ENCODE peak calls at places on chromosomes 5 and 9, in five cellular contexts. L, P, F, A and O are unnamed samples.

GRCh38 chr5:39775458-39776365 is 350.9 kb upstream of the DAB2 start:
- DNase-seq in L (no peak), P (no peak), F (no peak), A (no peak), O (no peak)

GRCh38 chr9:70478963-70479641 is 64.6 kb upstream of the KLF9 start:
- DNase-seq in L (no peak), P (no peak), F (no peak), A (no peak), O (no peak)

GRCh38 chr5:122507581-122507980 is 195.5 kb downstream of the SNCAIP start:
- DNase-seq in L (no peak), P (no peak), F (no peak), A (no peak), O (no peak)

GRCh38 chr9:6907772-6908381 is 150.1 kb downstream of the KDM4C start:
- DNase-seq in L (peak; percentile 38), P (no peak), F (peak; percentile 12), A (no peak), O (no peak)

GRCh38 chr5:35436441-35437057 is 181.1 kb upstream of the SPEF2 start:
- DNase-seq in L (peak; percentile 47), P (peak; percentile 23), F (peak; percentile 11), A (no peak), O (no peak)

GRCh38 chr9:115691097-115691496 is 462.5 kb upstream of the PAPPA start:
- DNase-seq in L (no peak), P (no peak), F (no peak), A (no peak), O (no peak)

GRCh38 chr9:97307091-97307490 is 368 bp upstream of the CCDC180 start:
- DNase-seq in L (no peak), P (peak; percentile 34), F (peak; percentile 75), A (peak; percentile 71), O (no peak)

GRCh38 chr9:99824378-99825157 is 2.9 kb downstream of the NR4A3 start:
- DNase-seq in L (peak; percentile 25), P (peak; percentile 66), F (peak; percentile 40), A (no peak), O (no peak)

GRCh38 chr9:132670816-132671371 is 630 bp downstream of the GTF3C4 start:
- DNase-seq in L (no peak), P (peak; percentile 70), F (peak; percentile 36), A (no peak), O (no peak)

GRCh38 chr9:124075761-124076160 is 64.2 kb downstream of the LHX2 start:
- DNase-seq in L (no peak), P (no peak), F (no peak), A (no peak), O (no peak)

GRCh38 chr9:124078641-124079040 is 67.1 kb downstream of the LHX2 start:
- DNase-seq in L (peak; percentile 75), P (no peak), F (no peak), A (no peak), O (no peak)

GRCh38 chr9:124077915-124078572 is 66.5 kb downstream of the LHX2 start:
- DNase-seq in L (peak; percentile 34), P (no peak), F (no peak), A (no peak), O (no peak)

GRCh38 chr9:124079176-124079925 is 67.8 kb downstream of the LHX2 start:
- DNase-seq in L (peak; percentile 21), P (no peak), F (no peak), A (peak; percentile 17), O (no peak)

GRCh38 chr9:124074746-124075145 is 63.2 kb downstream of the LHX2 start:
- DNase-seq in L (no peak), P (no peak), F (no peak), A (no peak), O (no peak)
- TF ChIP-seq CHD2 in L (no peak), P (no peak), F (no peak), A (no peak), O (no peak)

DNA sequence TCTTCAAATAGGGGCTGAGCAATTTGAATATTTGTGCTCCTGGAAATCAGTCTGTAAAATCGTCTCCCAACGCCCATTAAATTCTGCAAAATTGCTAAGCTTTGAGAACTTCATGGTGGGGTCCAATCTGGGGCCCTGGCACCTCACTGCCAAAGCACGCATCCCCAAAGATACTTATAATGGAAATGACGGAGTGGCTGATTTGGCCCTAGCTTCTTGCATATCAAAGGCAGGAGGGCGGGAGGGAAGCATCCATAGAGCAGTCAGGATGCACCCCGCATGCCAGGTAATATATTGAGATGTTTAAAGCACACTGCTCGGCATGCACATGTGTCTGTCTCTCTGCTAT is 422.3 kb downstream of the EBF1 start:
- DNase-seq in L (no peak), P (no peak), F (no peak), A (no peak), O (no peak)
- TF ChIP-seq TAF1 in L (no peak), P (no peak), F (no peak), A (no peak), O (no peak)

DNA sequence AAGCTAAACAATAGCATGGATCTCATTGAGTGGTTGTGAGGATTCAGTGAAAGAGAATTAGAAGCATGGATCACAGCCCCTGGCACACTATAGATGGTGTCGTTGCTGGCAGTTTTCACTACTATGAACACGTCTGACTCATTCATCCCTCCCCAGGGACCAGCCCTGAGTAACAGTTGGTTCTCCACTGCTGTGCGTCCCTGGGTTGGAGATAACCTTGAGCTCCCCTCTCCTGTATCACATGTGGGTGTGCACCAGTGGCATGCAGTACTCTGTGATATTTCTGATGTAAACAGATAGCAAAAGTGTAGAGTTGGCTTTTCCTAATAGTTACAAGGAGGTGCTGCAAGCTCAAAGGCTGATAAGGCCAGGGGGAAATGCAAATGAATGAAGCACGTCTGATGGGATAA is 8.8 kb upstream of the LCP2 start:
- DNase-seq in L (no peak), P (no peak), F (peak; percentile 74), A (no peak), O (no peak)
- TF ChIP-seq JUND in L (no peak), P (no peak), F (peak; percentile 93), A (no peak), O (peak; percentile 6)

GRCh38 chr5:111680737-111681413 is 76.1 kb downstream of the NREP start:
- DNase-seq in L (peak; percentile 90), P (peak; percentile 63), F (no peak), A (no peak), O (no peak)
- TF ChIP-seq CHD2 in L (no peak), P (peak; percentile 33), F (no peak), A (no peak), O (no peak)

GRCh38 chr5:73311291-73312110 is 137.1 kb downstream of the FOXD1 start:
- DNase-seq in L (no peak), P (no peak), F (no peak), A (no peak), O (no peak)
- TF ChIP-seq TAF1 in L (no peak), P (peak; percentile 8), F (no peak), A (no peak), O (no peak)

GRCh38 chr9:33619666-33620404 is 95.8 kb downstream of the ANKRD18B start:
- DNase-seq in L (peak; percentile 40), P (no peak), F (peak; percentile 33), A (no peak), O (no peak)

GRCh38 chr9:33623658-33624586 is 99.9 kb downstream of the ANKRD18B start:
- DNase-seq in L (peak; percentile 63), P (peak; percentile 83), F (peak; percentile 67), A (peak; percentile 77), O (peak; percentile 34)

DNA sequence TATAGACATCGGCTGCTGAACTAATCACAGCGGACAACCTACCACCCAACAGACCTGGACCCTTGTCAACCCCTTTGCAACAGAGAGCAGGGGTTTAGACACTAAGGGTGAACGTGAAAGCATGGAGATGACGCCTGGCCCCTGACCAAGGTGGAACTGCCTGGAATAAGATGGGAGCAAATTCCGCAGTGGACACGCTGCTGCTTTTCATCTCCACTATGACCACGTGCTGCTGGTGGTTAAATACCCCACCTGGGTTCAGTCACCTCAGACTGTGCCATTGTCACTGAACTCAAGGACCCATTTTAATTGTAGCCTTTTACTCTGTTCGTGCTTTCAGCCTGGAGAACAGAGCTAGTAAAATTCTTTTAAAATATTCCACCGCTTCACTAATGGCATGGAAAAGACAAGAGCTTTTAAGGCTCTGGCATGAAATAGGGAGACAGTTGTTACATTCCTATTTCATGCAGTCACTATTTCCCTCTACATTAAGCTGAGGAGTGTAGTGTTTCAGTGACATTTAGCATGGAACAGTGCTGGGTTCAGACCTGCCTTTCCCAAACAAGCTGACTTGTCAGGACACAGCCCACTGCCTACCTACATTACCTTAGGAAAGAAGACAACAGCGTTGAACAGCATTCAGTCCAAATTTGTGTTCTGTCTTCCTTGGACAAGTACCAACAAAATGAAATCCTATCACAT is 96.8 kb downstream of the ANKRD18B start:
- DNase-seq in L (no peak), P (no peak), F (no peak), A (no peak), O (no peak)
- TF ChIP-seq JUND in L (no peak), P (peak; percentile 57), F (no peak), A (no peak), O (no peak)

DNA sequence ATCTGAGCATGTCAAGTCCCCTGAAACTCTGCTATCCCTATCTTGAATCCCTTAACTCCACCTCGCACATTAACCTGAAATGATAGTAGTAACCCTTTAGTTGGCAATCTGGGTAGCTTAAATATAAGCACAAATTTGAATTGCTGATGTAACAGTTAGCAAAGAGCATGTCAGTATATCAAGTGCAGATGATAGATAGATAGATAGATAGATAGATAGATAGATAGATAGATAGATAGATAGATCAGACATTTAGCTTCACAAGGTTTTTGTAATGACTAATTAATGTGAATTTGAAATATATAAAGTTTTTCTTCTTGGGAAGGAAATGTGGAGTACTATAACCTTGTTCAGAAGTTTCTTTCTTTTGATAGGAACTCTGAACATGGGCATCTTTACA is 30.4 kb upstream of the KIF2A start:
- DNase-seq in L (no peak), P (no peak), F (no peak), A (no peak), O (no peak)
- TF ChIP-seq CHD2 in L (no peak), P (no peak), F (no peak), A (no peak), O (no peak)